ENCODE peak calls at places on chromosome 18, in eight cellular contexts. T is lower leg skin, J is foreskin fibroblast, V is tibial nerve, L is spleen, Z is GM23338, C is osteocyte, Q is neural crest cell. S is an unnamed sample.

GRCh38 chr18:35912332-35912731 is 60.1 kb upstream of the RMP24 start:
- DNase-seq in T (no peak), J (no peak), V (no peak), L (no peak), Z (no peak), C (no peak), Q (no peak), S (no peak)

GRCh38 chr18:36692331-36692730 is 136.5 kb downstream of the TPGS2 start:
- DNase-seq in T (no peak), J (peak; percentile 81), V (no peak), L (no peak), Z (no peak), C (no peak), Q (no peak), S (no peak)

GRCh38 chr18:42675810-42676209 is 439.7 kb downstream of the RIT2 start:
- DNase-seq in T (no peak), J (no peak), V (no peak), L (no peak), Z (no peak), C (no peak), Q (no peak), S (no peak)

GRCh38 chr18:36544036-36544725 is 246.7 kb downstream of the FHOD3 start:
- DNase-seq in T (peak; percentile 34), J (no peak), V (no peak), L (no peak), Z (no peak), C (no peak), Q (no peak), S (no peak)

GRCh38 chr18:5463836-5464235 is 80.0 kb downstream of the EPB41L3 start:
- DNase-seq in T (no peak), J (no peak), V (no peak), L (no peak), Z (no peak), C (no peak), Q (no peak), S (no peak)

GRCh38 chr18:75360941-75361340 is 66.6 kb downstream of the SMIM21 start:
- DNase-seq in T (no peak), J (no peak), V (no peak), L (no peak), Z (no peak), C (no peak), Q (no peak), S (no peak)

GRCh38 chr18:37393945-37394609 is 171.5 kb downstream of the CELF4 start:
- DNase-seq in T (peak; percentile 49), J (peak; percentile 98), V (peak; percentile 25), L (peak; percentile 93), Z (peak; percentile 95), C (peak; percentile 92), Q (peak; percentile 82), S (peak; percentile 60)

GRCh38 chr18:74127483-74127750 is 20.2 kb downstream of the FBXO15 start:
- DNase-seq in T (no peak), J (no peak), V (no peak), L (no peak), Z (no peak), C (no peak), Q (no peak), S (no peak)

GRCh38 chr18:59084286-59084779 is 55.4 kb upstream of the SEC11C start:
- DNase-seq in T (peak; percentile 44), J (peak; percentile 54), V (peak; percentile 35), L (peak; percentile 85), Z (peak; percentile 94), C (peak; percentile 88), Q (peak; percentile 78), S (peak; percentile 72)

GRCh38 chr18:62420513-62421209 is 95.6 kb downstream of the TNFRSF11A start:
- DNase-seq in T (no peak), J (peak; percentile 28), V (no peak), L (no peak), Z (no peak), C (no peak), Q (no peak), S (peak; percentile 74)

GRCh38 chr18:25067291-25068050 is 284.5 kb downstream of the ZNF521 start:
- DNase-seq in T (no peak), J (no peak), V (no peak), L (no peak), Z (no peak), C (no peak), Q (no peak), S (no peak)

GRCh38 chr18:25061345-25061744 is 290.6 kb downstream of the ZNF521 start:
- DNase-seq in T (no peak), J (no peak), V (no peak), L (no peak), Z (no peak), C (no peak), Q (no peak), S (no peak)

GRCh38 chr18:25066536-25066935 is 285.4 kb downstream of the ZNF521 start:
- DNase-seq in T (no peak), J (no peak), V (no peak), L (no peak), Z (no peak), C (no peak), Q (no peak), S (no peak)

GRCh38 chr18:25058520-25058919 is 293.4 kb downstream of the ZNF521 start:
- DNase-seq in T (no peak), J (no peak), V (no peak), L (no peak), Z (peak; percentile 43), C (no peak), Q (no peak), S (no peak)

DNA sequence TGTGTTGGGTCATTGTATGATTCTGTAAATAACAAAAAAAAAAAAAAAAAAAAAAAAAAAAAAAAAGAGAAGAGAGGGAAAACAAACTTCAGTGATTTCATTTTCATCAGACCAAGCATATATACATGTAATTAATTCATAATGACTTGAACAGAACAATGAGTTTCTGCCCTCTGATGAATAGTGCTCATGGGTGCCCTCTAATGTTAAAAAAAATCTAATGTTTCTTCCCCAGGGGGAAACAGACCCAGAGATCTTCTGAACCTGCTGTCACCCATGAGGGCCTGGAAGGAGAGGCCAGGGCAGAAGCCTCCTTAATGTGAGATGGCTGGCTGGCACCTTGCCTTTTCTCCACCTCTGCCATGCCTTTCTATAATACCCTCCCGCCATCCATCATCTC is 289.2 kb downstream of the ZNF521 start:
- DNase-seq in T (no peak), J (no peak), V (no peak), L (no peak), Z (no peak), C (no peak), Q (no peak), S (no peak)
- TF ChIP-seq CTCF in T (no peak), J (no peak), V (no peak), L (no peak), Z (peak; percentile 32), C (peak; percentile 6), Q (no peak), S (no peak)

GRCh38 chr18:22171839-22172582 is 2.6 kb downstream of the GATA6 start:
- DNase-seq in T (no peak), J (no peak), V (no peak), L (no peak), Z (no peak), C (no peak), Q (no peak), S (no peak)

GRCh38 chr18:22174341-22175148 is 5.2 kb downstream of the GATA6 start:
- DNase-seq in T (no peak), J (no peak), V (no peak), L (no peak), Z (no peak), C (no peak), Q (no peak), S (no peak)

GRCh38 chr18:22172594-22173049 is 3.2 kb downstream of the GATA6 start:
- DNase-seq in T (no peak), J (no peak), V (no peak), L (no peak), Z (no peak), C (no peak), Q (no peak), S (no peak)

GRCh38 chr18:22173928-22174301 is 4.5 kb downstream of the GATA6 start:
- DNase-seq in T (no peak), J (no peak), V (no peak), L (no peak), Z (peak; percentile 49), C (no peak), Q (no peak), S (no peak)

DNA sequence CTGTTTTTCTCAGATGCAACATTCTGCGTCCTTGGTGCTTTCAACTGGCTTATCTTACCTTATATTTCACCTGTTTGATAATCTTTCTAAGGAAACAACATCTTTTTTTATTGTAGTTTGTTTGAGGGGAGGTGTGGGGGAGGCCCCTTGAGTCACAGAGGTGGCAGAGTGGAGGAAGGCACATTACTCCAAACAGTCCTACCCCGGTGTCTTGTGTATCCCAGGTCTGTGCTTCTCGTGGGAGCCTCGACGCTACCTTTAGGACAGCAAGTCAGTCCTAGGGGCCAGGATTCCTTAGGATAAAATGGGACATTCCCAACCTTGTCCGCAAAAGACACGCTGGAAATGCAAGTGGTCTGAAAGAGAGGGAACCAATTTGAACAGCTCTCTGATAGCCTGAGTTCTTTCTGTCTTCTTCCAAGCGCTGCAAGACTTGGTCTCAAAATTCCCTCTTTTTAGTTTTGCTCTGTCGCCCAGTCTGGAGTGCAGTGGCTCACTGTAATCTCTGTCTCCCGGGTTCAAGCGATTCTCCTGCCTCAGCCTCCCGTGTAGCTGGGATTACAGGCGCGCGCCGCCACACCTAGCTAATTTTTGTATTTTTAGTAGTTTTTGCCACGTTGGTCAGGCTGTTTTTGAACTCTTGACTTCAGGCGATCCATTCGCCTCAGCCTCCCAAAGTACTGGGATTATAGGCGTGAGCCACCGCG is 4.0 kb downstream of the GATA6 start:
- DNase-seq in T (no peak), J (no peak), V (no peak), L (no peak), Z (no peak), C (no peak), Q (no peak), S (no peak)
- TF ChIP-seq CTCF in T (no peak), J (no peak), V (no peak), L (no peak), Z (no peak), C (no peak), Q (no peak), S (no peak)

GRCh38 chr18:48393170-48393569 is 16.0 kb downstream of the ZBTB7C start:
- DNase-seq in T (no peak), J (no peak), V (no peak), L (no peak), Z (no peak), C (no peak), Q (no peak), S (no peak)
- TF ChIP-seq CTCF in T (no peak), J (no peak), V (no peak), L (no peak), Z (no peak), C (no peak), Q (no peak), S (no peak)

DNA sequence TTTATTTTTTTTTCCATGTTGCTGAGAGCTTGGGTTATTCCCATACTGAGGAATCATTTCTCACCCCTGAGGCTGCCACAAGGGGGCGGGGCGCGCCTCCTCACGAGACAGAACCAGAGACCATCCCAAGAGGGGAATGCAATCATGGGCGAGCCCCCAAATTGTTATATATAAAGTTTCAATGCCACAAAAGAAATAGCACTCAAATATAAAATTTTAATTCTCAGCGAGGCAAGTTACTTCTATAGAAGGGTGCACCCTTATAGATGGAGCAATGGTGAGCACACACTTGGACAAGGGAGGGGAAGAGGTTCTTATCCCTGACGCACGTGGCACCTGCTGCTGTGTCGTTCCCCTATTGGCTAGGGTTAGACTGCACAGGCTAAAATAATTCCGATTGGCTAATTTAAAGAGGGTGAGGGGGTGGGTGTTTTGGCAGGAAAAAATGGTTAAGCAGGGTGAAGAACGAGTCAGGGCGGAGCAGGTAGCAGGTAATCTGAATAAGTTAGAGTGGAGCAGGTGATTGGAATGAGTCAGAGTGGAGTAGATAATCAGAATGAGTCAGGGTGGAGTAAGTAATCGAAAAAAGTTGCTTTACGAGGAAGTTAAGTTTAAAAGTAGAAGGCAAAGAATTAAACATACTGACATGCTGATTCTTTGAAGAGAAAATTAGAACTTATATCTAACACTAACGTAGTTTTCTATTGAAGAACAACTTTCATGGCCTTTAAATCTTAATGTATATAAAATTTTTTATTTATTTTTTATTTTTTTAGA is 177.5 kb downstream of the MTCL1 start:
- DNase-seq in T (no peak), J (no peak), V (no peak), L (no peak), Z (peak; percentile 86), C (no peak), Q (peak; percentile 59), S (no peak)
- TF ChIP-seq CTCF in T (no peak), J (no peak), V (no peak), L (no peak), Z (peak; percentile 62), C (no peak), Q (peak; percentile 59), S (no peak)

S was measured in GM20000.